ENCODE peak calls at places on chromosome 15, in seven cellular contexts. L, B, E, P, Y, D and N are unnamed samples.

GRCh38 chr15:78909791-78910228 is 35.0 kb downstream of the CTSH start:
- DNase-seq in L (peak; percentile 55), B (no peak), E (no peak), P (peak; percentile 84), Y (no peak), D (no peak), N (no peak)

GRCh38 chr15:56207092-56207491 is 36.6 kb downstream of the RFX7 start:
- DNase-seq in L (no peak), B (no peak), E (no peak), P (no peak), Y (no peak), D (no peak), N (no peak)

GRCh38 chr15:68209735-68210408 is 4.7 kb upstream of the CALML4 start:
- DNase-seq in L (no peak), B (peak; percentile 46), E (no peak), P (no peak), Y (no peak), D (no peak), N (peak; percentile 17)

GRCh38 chr15:70833897-70834765 is 19.8 kb downstream of the LARP6 start:
- DNase-seq in L (peak; percentile 60), B (no peak), E (no peak), P (peak; percentile 55), Y (peak; percentile 79), D (no peak), N (no peak)

GRCh38 chr15:73017987-73018386 is 34.3 kb upstream of the NEO1 start:
- DNase-seq in L (no peak), B (no peak), E (no peak), P (no peak), Y (no peak), D (no peak), N (no peak)

GRCh38 chr15:51750942-51751686 is at the start of gene TMOD2:
- DNase-seq in L (no peak), B (peak; percentile 68), E (no peak), P (peak; percentile 66), Y (no peak), D (peak; percentile 29), N (no peak)

GRCh38 chr15:33314115-33314514 is 3.3 kb downstream of the RYR3 start:
- DNase-seq in L (no peak), B (no peak), E (no peak), P (no peak), Y (no peak), D (no peak), N (no peak)

GRCh38 chr15:75532413-75533250 is 46.5 kb downstream of the PTPN9 start:
- DNase-seq in L (peak; percentile 92), B (no peak), E (no peak), P (peak; percentile 64), Y (peak; percentile 59), D (no peak), N (peak; percentile 89)

GRCh38 chr15:88653200-88654064 is 14.6 kb downstream of the ISG20 start:
- DNase-seq in L (no peak), B (no peak), E (no peak), P (no peak), Y (no peak), D (no peak), N (peak; percentile 47)

GRCh38 chr15:77901251-77901881 is 176.1 kb downstream of the TBC1D2B start:
- DNase-seq in L (no peak), B (no peak), E (no peak), P (no peak), Y (no peak), D (no peak), N (peak; percentile 64)

GRCh38 chr15:60721706-60722105 is 242.8 kb upstream of the ICE2 start:
- DNase-seq in L (peak; percentile 49), B (no peak), E (no peak), P (no peak), Y (peak; percentile 35), D (no peak), N (no peak)

GRCh38 chr15:66880380-66881155 is 178.5 kb downstream of the SMAD6 start:
- DNase-seq in L (no peak), B (no peak), E (no peak), P (peak; percentile 7), Y (no peak), D (no peak), N (no peak)